ENCODE peak calls at places on chromosomes 6 and 20, in eight cellular contexts. H is PC-9; S is activated T-helper 1 cell treated with anti-CD3 and anti-CD28 coated beads, Interleukin-2, amount 50 U/mL, for 16 hours; Q is DMS79; B is foreskin fibroblast; Y is iris pigment epithelial cell; C is stimulated activated CD4-positive, alpha-beta T cell treated with anti-CD3 and anti-CD28 coated beads, Interleukin-1b, Interleukin-23, amount 100 ng/mL, for 24 hours; A is stimulated activated naive CD4-positive, alpha-beta T cell. L is an unnamed sample.
A peak's percentile ranks its signal among the peaks of the same experiment; 100 is the strongest.

GRCh38 chr6:107707346-107708270 is 116.5 kb downstream of the SCML4 start:
- DNase-seq in C (no peak), Q (peak; percentile 76), S (no peak), Y (no peak), B (no peak), A (no peak), H (peak; percentile 29), L (no peak)

GRCh38 chr6:87907521-87907920 is 140.1 kb upstream of the SPACA1 start:
- DNase-seq in B (no peak), Y (peak; percentile 86), A (peak; percentile 1), C (no peak), Q (no peak), S (no peak), H (no peak), L (no peak)

GRCh38 chr6:29828471-29828797 is 809 bp downstream of the HLA-G start:
- DNase-seq in B (no peak), S (no peak), Q (no peak), C (no peak), A (no peak), Y (no peak), H (no peak), L (no peak)

GRCh38 chr6:99143108-99143828 is 195.5 kb upstream of the FBXL4 start:
- DNase-seq in Q (no peak), S (no peak), B (no peak), Y (no peak), C (no peak), H (no peak), A (no peak), L (no peak)

GRCh38 chr6:357261-357790 is 34.2 kb upstream of the IRF4 start:
- DNase-seq in C (no peak), Y (no peak), S (no peak), Q (no peak), H (no peak), A (no peak), B (no peak), L (no peak)

GRCh38 chr6:3542032-3542640 is 85.3 kb upstream of the SLC22A23 start:
- DNase-seq in S (no peak), B (no peak), H (no peak), C (no peak), A (no peak), Q (no peak), Y (no peak), L (no peak)

GRCh38 chr6:68994561-68994960 is 359.5 kb downstream of the ADGRB3 start:
- DNase-seq in S (no peak), B (peak; percentile 38), Y (peak; percentile 15), A (no peak), Q (no peak), C (no peak), H (no peak), L (no peak)

GRCh38 chr6:56328366-56328765 is 81.0 kb upstream of the COL21A1 start:
- DNase-seq in A (no peak), B (no peak), Y (no peak), S (no peak), H (no peak), C (no peak), Q (no peak), L (no peak)

GRCh38 chr6:161417712-161418457 is 144.0 kb upstream of the AGPAT4 start:
- DNase-seq in S (no peak), B (peak; percentile 52), A (no peak), C (no peak), H (no peak), Y (peak; percentile 91), Q (no peak), L (no peak)

GRCh38 chr20:25676164-25676809 is 20.4 kb downstream of the ZNF337 start:
- DNase-seq in Q (no peak), B (peak; percentile 81), A (no peak), S (no peak), H (no peak), Y (peak; percentile 92), C (no peak), L (no peak)

GRCh38 chr20:14820771-14821170 is 483.4 kb upstream of the FLRT3 start:
- DNase-seq in A (no peak), Y (peak; percentile 24), B (peak; percentile 77), C (no peak), H (no peak), Q (no peak), S (no peak), L (no peak)

GRCh38 chr20:37897008-37897548 is 5.8 kb upstream of the VSTM2L start:
- DNase-seq in Y (no peak), B (no peak), C (no peak), A (no peak), S (no peak), Q (no peak), H (no peak), L (no peak)

GRCh38 chr6:62324817-62325216 is 38.8 kb upstream of the KHDRBS2 start:
- DNase-seq in H (no peak), B (no peak), A (no peak), Q (no peak), S (no peak), C (no peak), Y (no peak), L (no peak)

GRCh38 chr20:51995038-51995437 is 192.7 kb upstream of the SALL4 start:
- DNase-seq in C (no peak), H (no peak), Q (no peak), Y (peak; percentile 47), B (peak; percentile 53), S (no peak), A (no peak), L (no peak)

GRCh38 chr6:133590814-133591213 is 298.1 kb upstream of the TCF21 start:
- DNase-seq in S (no peak), Q (no peak), H (no peak), B (peak; percentile 78), C (no peak), A (no peak), Y (peak; percentile 26), L (no peak)